ENCODE peak calls at places on chromosomes 13 and 19, in nine cellular contexts. I is substantia nigra; O is effector memory CD8-positive, alpha-beta T cell; Y is AG09319; B is GF-D8; N is left ventricle myocardium inferior; L is GM10248; D is right cardiac atrium; A is aorta. T is an unnamed sample.

GRCh38 chr19:41753936-41754529 is 1.3 kb upstream of the CEACAM6 start:
- DNase-seq in I (no peak), O (peak; percentile 70), Y (no peak), B (peak; percentile 11), N (no peak), L (peak; percentile 33), D (peak; percentile 22), A (peak; percentile 50), T (peak; percentile 23)

GRCh38 chr13:91719033-91719432 is 320.6 kb downstream of the GPC5 start:
- DNase-seq in I (no peak), O (no peak), Y (no peak), B (no peak), N (no peak), L (no peak), D (peak; percentile 14), A (no peak), T (no peak)

GRCh38 chr19:17339088-17339741 is 1.9 kb downstream of the GTPBP3 start:
- DNase-seq in I (no peak), O (no peak), Y (no peak), B (no peak), N (no peak), L (no peak), D (peak; percentile 31), A (no peak), T (no peak)

GRCh38 chr13:91031508-91031907 is 316.0 kb upstream of the MIR17HG start:
- DNase-seq in I (no peak), O (no peak), Y (no peak), B (no peak), N (no peak), L (no peak), D (no peak), A (no peak), T (no peak)

GRCh38 chr19:49363265-49364082 is at the start of gene DKKL1:
- DNase-seq in I (peak; percentile 18), O (peak; percentile 71), Y (peak; percentile 98), B (no peak), N (peak; percentile 99), L (peak; percentile 91), D (peak; percentile 100), A (peak; percentile 99), T (peak; percentile 99)

GRCh38 chr19:18644144-18645034 is 7.6 kb downstream of the KLHL26 start:
- DNase-seq in I (no peak), O (no peak), Y (no peak), B (peak; percentile 56), N (no peak), L (no peak), D (no peak), A (no peak), T (no peak)

GRCh38 chr13:41179593-41180250 is 14.6 kb downstream of the KBTBD7 start:
- DNase-seq in I (no peak), O (no peak), Y (no peak), B (no peak), N (no peak), L (no peak), D (no peak), A (no peak), T (peak; percentile 7)

GRCh38 chr19:7907544-7907943 is 3.9 kb downstream of the MAP2K7 start:
- DNase-seq in I (no peak), O (no peak), Y (no peak), B (no peak), N (no peak), L (no peak), D (no peak), A (no peak), T (no peak)